ENCODE peak calls at places on chromosome 18, in six cellular contexts. One of them, this sample, is unnamed.

GRCh38 chr18:25066536-25066935 is 285.4 kb downstream of the ZNF521 start:
- DNase-seq in H1: no peak
- DNase-seq in H9: no peak
- DNase-seq in mesenchymal stem cell: peak
- DNase-seq in IMR-90: peak
- DNase-seq in neuronal stem cell: no peak
- DNase-seq in this sample: no peak

GRCh38 chr18:79631761-79632446 is 47.7 kb upstream of the CTDP1 start:
- DNase-seq in H9: no peak
- DNase-seq in mesenchymal stem cell: no peak
- DNase-seq in neuronal stem cell: no peak
- DNase-seq in IMR-90: no peak
- DNase-seq in H1: no peak
- DNase-seq in this sample: no peak

GRCh38 chr18:46324556-46324955 is 220.4 kb downstream of the HAUS1 start:
- DNase-seq in neuronal stem cell: no peak
- DNase-seq in mesenchymal stem cell: peak
- DNase-seq in H1: no peak
- DNase-seq in H9: no peak
- DNase-seq in IMR-90: peak
- DNase-seq in this sample: peak

GRCh38 chr18:13378150-13378549 is 159.6 kb downstream of the LDLRAD4 start:
- DNase-seq in mesenchymal stem cell: no peak
- DNase-seq in IMR-90: no peak
- DNase-seq in H1: no peak
- DNase-seq in H9: no peak
- DNase-seq in neuronal stem cell: no peak
- DNase-seq in this sample: no peak

GRCh38 chr18:22613788-22614187 is 196.1 kb upstream of the CTAGE1 start:
- DNase-seq in IMR-90: peak
- DNase-seq in H9: no peak
- DNase-seq in neuronal stem cell: no peak
- DNase-seq in H1: no peak
- DNase-seq in mesenchymal stem cell: peak
- DNase-seq in this sample: no peak

GRCh38 chr18:55419132-55419938 is 168.7 kb downstream of the TCF4 start:
- DNase-seq in H9: no peak
- DNase-seq in mesenchymal stem cell: peak
- DNase-seq in neuronal stem cell: no peak
- DNase-seq in IMR-90: peak
- DNase-seq in H1: no peak
- DNase-seq in this sample: no peak

GRCh38 chr18:53025247-53025646 is 685.2 kb downstream of the DCC start:
- DNase-seq in H9: no peak
- DNase-seq in mesenchymal stem cell: no peak
- DNase-seq in IMR-90: no peak
- DNase-seq in H1: no peak
- DNase-seq in neuronal stem cell: no peak
- DNase-seq in this sample: no peak

GRCh38 chr18:42977982-42978595 is 137.4 kb downstream of the RIT2 start:
- DNase-seq in neuronal stem cell: no peak
- DNase-seq in mesenchymal stem cell: no peak
- DNase-seq in H1: no peak
- DNase-seq in H9: no peak
- DNase-seq in IMR-90: no peak
- DNase-seq in this sample: peak

GRCh38 chr18:22203035-22203434 is 33.6 kb downstream of the GATA6 start:
- DNase-seq in IMR-90: no peak
- DNase-seq in H9: no peak
- DNase-seq in H1: no peak
- DNase-seq in mesenchymal stem cell: no peak
- DNase-seq in neuronal stem cell: no peak
- DNase-seq in this sample: no peak

GRCh38 chr18:35042389-35043066 is 1.3 kb downstream of the MAPRE2 start:
- DNase-seq in H9: no peak
- DNase-seq in neuronal stem cell: no peak
- DNase-seq in IMR-90: no peak
- DNase-seq in H1: no peak
- DNase-seq in mesenchymal stem cell: peak
- DNase-seq in this sample: no peak

GRCh38 chr18:48902023-48902855 is 48.5 kb downstream of the SMAD7 start:
- DNase-seq in H9: peak
- DNase-seq in H1: no peak
- DNase-seq in mesenchymal stem cell: peak
- DNase-seq in IMR-90: peak
- DNase-seq in neuronal stem cell: no peak
- DNase-seq in this sample: no peak

GRCh38 chr18:54780285-54780861 is 47.9 kb upstream of the RAB27B start:
- DNase-seq in IMR-90: no peak
- DNase-seq in neuronal stem cell: no peak
- DNase-seq in H9: no peak
- DNase-seq in H1: no peak
- DNase-seq in mesenchymal stem cell: no peak
- DNase-seq in this sample: no peak

GRCh38 chr18:11362856-11363255 is 213.5 kb upstream of the PIEZO2 start:
- DNase-seq in mesenchymal stem cell: no peak
- DNase-seq in neuronal stem cell: no peak
- DNase-seq in IMR-90: no peak
- DNase-seq in H9: no peak
- DNase-seq in H1: no peak
- DNase-seq in this sample: no peak

GRCh38 chr18:79789091-79789891 is 8.4 kb upstream of the KCNG2 start:
- DNase-seq in H1: peak
- DNase-seq in H9: no peak
- DNase-seq in neuronal stem cell: no peak
- DNase-seq in mesenchymal stem cell: no peak
- DNase-seq in IMR-90: no peak
- DNase-seq in this sample: no peak

GRCh38 chr18:77135339-77136075 is 2.9 kb upstream of the MBP start:
- DNase-seq in IMR-90: no peak
- DNase-seq in H1: no peak
- DNase-seq in mesenchymal stem cell: no peak
- DNase-seq in neuronal stem cell: no peak
- DNase-seq in H9: no peak
- DNase-seq in this sample: no peak

GRCh38 chr18:35386600-35387366 is 9.6 kb upstream of the ZNF396 start:
- DNase-seq in mesenchymal stem cell: peak
- DNase-seq in neuronal stem cell: peak
- DNase-seq in H9: peak
- DNase-seq in IMR-90: peak
- DNase-seq in H1: peak
- DNase-seq in this sample: peak

GRCh38 chr18:28112056-28112470 is 64.9 kb downstream of the CDH2 start:
- DNase-seq in IMR-90: peak
- DNase-seq in H1: no peak
- DNase-seq in mesenchymal stem cell: peak
- DNase-seq in neuronal stem cell: no peak
- DNase-seq in H9: no peak
- DNase-seq in this sample: peak

GRCh38 chr18:26511339-26512071 is 36.8 kb downstream of the KCTD1 start:
- DNase-seq in H9: no peak
- DNase-seq in IMR-90: no peak
- DNase-seq in H1: no peak
- DNase-seq in mesenchymal stem cell: no peak
- DNase-seq in neuronal stem cell: no peak
- DNase-seq in this sample: no peak

GRCh38 chr18:53790817-53791216 is 433.7 kb downstream of the MBD2 start:
- DNase-seq in H1: no peak
- DNase-seq in neuronal stem cell: no peak
- DNase-seq in mesenchymal stem cell: no peak
- DNase-seq in IMR-90: no peak
- DNase-seq in H9: no peak
- DNase-seq in this sample: no peak

GRCh38 chr18:56314396-56314795 is 324.0 kb downstream of the TXNL1 start:
- DNase-seq in H9: no peak
- DNase-seq in IMR-90: peak
- DNase-seq in H1: no peak
- DNase-seq in mesenchymal stem cell: no peak
- DNase-seq in neuronal stem cell: no peak
- DNase-seq in this sample: peak

GRCh38 chr18:23977709-23978483 is 36.7 kb upstream of the TTC39C start:
- DNase-seq in H9: no peak
- DNase-seq in IMR-90: peak
- DNase-seq in H1: no peak
- DNase-seq in neuronal stem cell: no peak
- DNase-seq in mesenchymal stem cell: no peak
- DNase-seq in this sample: no peak

GRCh38 chr18:63505566-63506335 is 29.0 kb downstream of the SERPINB5 start:
- DNase-seq in mesenchymal stem cell: peak
- DNase-seq in neuronal stem cell: peak
- DNase-seq in H1: peak
- DNase-seq in H9: peak
- DNase-seq in IMR-90: peak
- DNase-seq in this sample: peak

GRCh38 chr18:64713284-64713683 is 564.4 kb upstream of the LINC00305 start:
- DNase-seq in IMR-90: no peak
- DNase-seq in mesenchymal stem cell: no peak
- DNase-seq in neuronal stem cell: no peak
- DNase-seq in H9: no peak
- DNase-seq in H1: no peak
- DNase-seq in this sample: no peak

GRCh38 chr18:54479365-54479764 is 111.7 kb upstream of the DYNAP start:
- DNase-seq in mesenchymal stem cell: no peak
- DNase-seq in H9: no peak
- DNase-seq in IMR-90: no peak
- DNase-seq in H1: no peak
- DNase-seq in neuronal stem cell: no peak
- DNase-seq in this sample: peak

GRCh38 chr18:67966224-67966623 is 449.7 kb upstream of the DSEL start:
- DNase-seq in H9: no peak
- DNase-seq in IMR-90: no peak
- DNase-seq in H1: no peak
- DNase-seq in neuronal stem cell: no peak
- DNase-seq in mesenchymal stem cell: no peak
- DNase-seq in this sample: no peak

GRCh38 chr18:67973916-67974315 is 457.4 kb upstream of the DSEL start:
- DNase-seq in neuronal stem cell: no peak
- DNase-seq in H9: no peak
- DNase-seq in IMR-90: no peak
- DNase-seq in H1: no peak
- DNase-seq in mesenchymal stem cell: no peak
- DNase-seq in this sample: no peak

GRCh38 chr18:67969458-67969857 is 452.9 kb upstream of the DSEL start:
- DNase-seq in IMR-90: no peak
- DNase-seq in H1: no peak
- DNase-seq in H9: no peak
- DNase-seq in neuronal stem cell: no peak
- DNase-seq in mesenchymal stem cell: no peak
- DNase-seq in this sample: no peak
- H3K4ac ChIP-seq in IMR-90: no peak
- H3K4ac ChIP-seq in H1: no peak
- H3K4ac ChIP-seq in H9: no peak
- H3K4ac ChIP-seq in neuronal stem cell: no peak
- H3K4ac ChIP-seq in mesenchymal stem cell: no peak
- H3K4ac ChIP-seq in this sample: no peak

DNA sequence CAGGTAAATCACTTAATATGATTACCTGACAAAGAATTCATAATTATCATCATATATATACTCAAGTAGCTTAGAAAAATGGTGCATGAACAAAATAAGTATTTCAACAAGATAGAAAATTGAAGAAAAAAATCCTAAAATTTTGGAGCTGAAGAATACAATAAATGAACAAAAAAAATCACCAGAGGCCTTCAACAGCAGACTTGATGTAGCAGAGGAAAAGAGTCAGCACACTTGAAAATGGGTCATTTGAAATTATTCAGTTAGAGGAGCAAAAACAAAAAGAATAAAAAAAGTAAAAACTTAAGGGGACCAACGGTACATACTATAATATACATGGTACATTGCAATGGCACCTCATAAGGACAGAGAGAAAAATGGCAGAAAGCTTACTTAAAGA is 40.2 kb upstream of the CD226 start:
- DNase-seq in H1: no peak
- DNase-seq in H9: no peak
- DNase-seq in neuronal stem cell: no peak
- DNase-seq in mesenchymal stem cell: no peak
- DNase-seq in IMR-90: no peak
- DNase-seq in this sample: no peak
- H2BK15ac ChIP-seq in H1: no peak
- H2BK15ac ChIP-seq in H9: no peak
- H2BK15ac ChIP-seq in neuronal stem cell: no peak
- H2BK15ac ChIP-seq in mesenchymal stem cell: no peak
- H2BK15ac ChIP-seq in IMR-90: no peak
- H2BK15ac ChIP-seq in this sample: no peak

GRCh38 chr18:47342566-47342965 is 91.1 kb upstream of the SKOR2 start:
- DNase-seq in neuronal stem cell: no peak
- DNase-seq in mesenchymal stem cell: no peak
- DNase-seq in H9: no peak
- DNase-seq in H1: no peak
- DNase-seq in IMR-90: no peak
- DNase-seq in this sample: no peak

GRCh38 chr18:47345996-47346395 is 94.5 kb upstream of the SKOR2 start:
- DNase-seq in neuronal stem cell: no peak
- DNase-seq in IMR-90: no peak
- DNase-seq in H9: no peak
- DNase-seq in mesenchymal stem cell: no peak
- DNase-seq in H1: no peak
- DNase-seq in this sample: no peak

GRCh38 chr18:47343291-47343690 is 91.8 kb upstream of the SKOR2 start:
- DNase-seq in H1: no peak
- DNase-seq in IMR-90: no peak
- DNase-seq in H9: no peak
- DNase-seq in mesenchymal stem cell: no peak
- DNase-seq in neuronal stem cell: no peak
- DNase-seq in this sample: no peak

GRCh38 chr18:47345291-47345690 is 93.8 kb upstream of the SKOR2 start:
- DNase-seq in IMR-90: no peak
- DNase-seq in H1: no peak
- DNase-seq in mesenchymal stem cell: no peak
- DNase-seq in H9: no peak
- DNase-seq in neuronal stem cell: no peak
- DNase-seq in this sample: no peak
- H3K9ac ChIP-seq in IMR-90: no peak
- H3K9ac ChIP-seq in H1: no peak
- H3K9ac ChIP-seq in mesenchymal stem cell: no peak
- H3K9ac ChIP-seq in H9: no peak
- H3K9ac ChIP-seq in neuronal stem cell: no peak
- H3K9ac ChIP-seq in this sample: no peak

GRCh38 chr18:59646946-59647307 is 50.3 kb downstream of the CCBE1 start:
- DNase-seq in neuronal stem cell: no peak
- DNase-seq in H9: no peak
- DNase-seq in H1: no peak
- DNase-seq in IMR-90: peak
- DNase-seq in mesenchymal stem cell: peak
- DNase-seq in this sample: no peak

GRCh38 chr18:59650266-59650820 is 46.9 kb downstream of the CCBE1 start:
- DNase-seq in mesenchymal stem cell: no peak
- DNase-seq in IMR-90: peak
- DNase-seq in H9: no peak
- DNase-seq in H1: peak
- DNase-seq in neuronal stem cell: no peak
- DNase-seq in this sample: no peak

GRCh38 chr18:59643740-59644139 is 53.5 kb downstream of the CCBE1 start:
- DNase-seq in H9: no peak
- DNase-seq in IMR-90: no peak
- DNase-seq in H1: peak
- DNase-seq in mesenchymal stem cell: no peak
- DNase-seq in neuronal stem cell: no peak
- DNase-seq in this sample: no peak

GRCh38 chr18:59649575-59649974 is 47.6 kb downstream of the CCBE1 start:
- DNase-seq in IMR-90: peak
- DNase-seq in H9: no peak
- DNase-seq in neuronal stem cell: no peak
- DNase-seq in H1: peak
- DNase-seq in mesenchymal stem cell: no peak
- DNase-seq in this sample: no peak

GRCh38 chr18:59646228-59646945 is 50.8 kb downstream of the CCBE1 start:
- DNase-seq in H1: no peak
- DNase-seq in mesenchymal stem cell: no peak
- DNase-seq in IMR-90: no peak
- DNase-seq in H9: peak
- DNase-seq in neuronal stem cell: no peak
- DNase-seq in this sample: peak
- H3K4ac ChIP-seq in H1: no peak
- H3K4ac ChIP-seq in mesenchymal stem cell: no peak
- H3K4ac ChIP-seq in IMR-90: peak
- H3K4ac ChIP-seq in H9: no peak
- H3K4ac ChIP-seq in neuronal stem cell: no peak
- H3K4ac ChIP-seq in this sample: no peak